ENCODE peak calls at places on chromosome X, in four cellular contexts. I is fibroblast of lung, D is Calu3, S is OCI-LY7. L is an unnamed sample.
A peak's percentile ranks its signal among the peaks of the same experiment; 100 is the strongest.

GRCh38 chrX:119189115-119189514 is 47.0 kb upstream of the PGRMC1 start:
- DNase-seq in I (no peak), D (no peak), S (no peak), L (no peak)

GRCh38 chrX:38571058-38571457 is 9.7 kb downstream of the TSPAN7 start:
- DNase-seq in I (no peak), D (no peak), S (no peak), L (no peak)

GRCh38 chrX:46268429-46268828 is 276.8 kb downstream of the ZNF674 start:
- DNase-seq in I (peak; percentile 79), D (peak; percentile 51), S (no peak), L (no peak)

GRCh38 chrX:17553451-17553850 is 178.5 kb downstream of the NHS start:
- DNase-seq in I (peak; percentile 88), D (peak; percentile 48), S (no peak), L (no peak)

GRCh38 chrX:39133971-39134370 is 332.7 kb downstream of the MID1IP1 start:
- DNase-seq in I (no peak), D (peak; percentile 36), S (peak; percentile 24), L (no peak)

GRCh38 chrX:1554469-1555210 is 17.7 kb upstream of the P2RY8 start:
- DNase-seq in I (no peak), D (no peak), S (peak; percentile 54), L (no peak)

GRCh38 chrX:20372533-20372932 is 105.8 kb upstream of the RPS6KA3 start:
- DNase-seq in I (peak; percentile 63), D (peak; percentile 8), S (no peak), L (no peak)

GRCh38 chrX:13283968-13284914 is 35.6 kb downstream of the ATXN3L start:
- DNase-seq in I (peak; percentile 91), D (no peak), S (no peak), L (no peak)

GRCh38 chrX:47483310-47484268 is 567 bp upstream of the ZNF41 start:
- DNase-seq in I (peak; percentile 50), D (peak; percentile 11), S (no peak), L (no peak)

GRCh38 chrX:7225338-7225737 is 77.4 kb upstream of the PUDP start:
- DNase-seq in I (no peak), D (no peak), S (no peak), L (no peak)

GRCh38 chrX:153669174-153669890 is 4.3 kb downstream of the PNCK start:
- DNase-seq in I (no peak), D (peak; percentile 31), S (peak; percentile 46), L (peak; percentile 68)

GRCh38 chrX:108437354-108437753 is 868 bp downstream of the COL4A6 start:
- DNase-seq in I (no peak), D (no peak), S (no peak), L (no peak)

GRCh38 chrX:107775000-107775733 is 420 bp downstream of the TSC22D3 start:
- DNase-seq in I (no peak), D (no peak), S (no peak), L (no peak)

GRCh38 chrX:155544886-155545285 is 67.9 kb downstream of the TMLHE start:
- DNase-seq in I (peak; percentile 87), D (no peak), S (no peak), L (no peak)

GRCh38 chrX:135185795-135186443 is 14.7 kb upstream of the CT55 start:
- DNase-seq in I (peak; percentile 35), D (peak; percentile 47), S (peak; percentile 13), L (peak; percentile 49)

GRCh38 chrX:68748030-68748429 is 80.8 kb upstream of the EFNB1 start:
- DNase-seq in I (no peak), D (no peak), S (no peak), L (no peak)

GRCh38 chrX:70172964-70173363 is 4.3 kb upstream of the DGAT2L6 start:
- DNase-seq in I (no peak), D (no peak), S (no peak), L (no peak)

GRCh38 chrX:2627272-2627867 is 63.7 kb upstream of the CD99 start:
- DNase-seq in I (peak; percentile 25), D (peak; percentile 35), S (peak; percentile 85), L (peak; percentile 37)

GRCh38 chrX:149074429-149074828 is 430.7 kb downstream of the IDS start:
- DNase-seq in I (peak; percentile 9), D (no peak), S (peak; percentile 0), L (peak; percentile 4)

GRCh38 chrX:44903842-44904530 is 31.0 kb downstream of the KDM6A start:
- DNase-seq in I (no peak), D (no peak), S (peak; percentile 49), L (no peak)

GRCh38 chrX:44906542-44906941 is 33.6 kb downstream of the KDM6A start:
- DNase-seq in I (no peak), D (no peak), S (no peak), L (no peak)

GRCh38 chrX:44903107-44903506 is 30.1 kb downstream of the KDM6A start:
- DNase-seq in I (peak; percentile 85), D (no peak), S (no peak), L (no peak)

GRCh38 chrX:44906041-44906440 is 33.1 kb downstream of the KDM6A start:
- DNase-seq in I (no peak), D (no peak), S (peak; percentile 52), L (no peak)

DNA sequence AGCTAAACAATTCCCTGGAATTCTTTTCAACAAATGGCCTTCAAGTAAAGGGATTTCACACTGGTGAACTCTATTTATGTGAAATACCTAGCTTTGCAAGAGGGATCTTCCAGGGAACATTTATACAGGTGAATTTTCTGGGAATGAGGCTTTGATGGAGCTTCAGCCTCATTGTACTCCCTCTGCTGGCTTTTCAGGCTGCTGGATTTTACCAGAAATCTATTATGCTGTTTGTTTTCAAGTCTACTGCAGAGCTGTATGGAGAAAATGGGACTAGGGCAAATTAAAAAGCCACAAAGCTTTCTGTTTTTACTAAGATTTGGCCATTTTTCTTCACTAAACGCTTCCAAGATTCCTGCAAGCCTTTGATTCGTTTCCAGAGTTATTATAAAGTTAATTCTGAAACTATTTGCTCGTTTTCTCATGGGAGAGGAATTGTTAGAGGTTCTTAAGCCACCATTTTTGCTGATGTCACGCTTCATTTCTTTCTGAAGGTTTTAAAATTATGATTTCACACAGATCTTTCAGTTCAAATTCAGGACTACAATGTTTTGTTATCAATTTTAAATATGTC is 31.6 kb downstream of the KDM6A start:
- DNase-seq in I (peak; percentile 25), D (no peak), S (no peak), L (no peak)
- TF ChIP-seq CTCF in I (peak; percentile 21), D (no peak), S (peak; percentile 42), L (no peak)

GRCh38 chrX:95076449-95076848 is 1402.4 kb downstream of the FAM133A start:
- DNase-seq in I (peak; percentile 37), D (no peak), S (peak; percentile 7), L (no peak)

GRCh38 chrX:95071621-95072020 is 1397.6 kb downstream of the FAM133A start:
- DNase-seq in I (no peak), D (no peak), S (no peak), L (no peak)

GRCh38 chrX:95065151-95065550 is 1391.1 kb downstream of the FAM133A start:
- DNase-seq in I (no peak), D (no peak), S (no peak), L (no peak)

DNA sequence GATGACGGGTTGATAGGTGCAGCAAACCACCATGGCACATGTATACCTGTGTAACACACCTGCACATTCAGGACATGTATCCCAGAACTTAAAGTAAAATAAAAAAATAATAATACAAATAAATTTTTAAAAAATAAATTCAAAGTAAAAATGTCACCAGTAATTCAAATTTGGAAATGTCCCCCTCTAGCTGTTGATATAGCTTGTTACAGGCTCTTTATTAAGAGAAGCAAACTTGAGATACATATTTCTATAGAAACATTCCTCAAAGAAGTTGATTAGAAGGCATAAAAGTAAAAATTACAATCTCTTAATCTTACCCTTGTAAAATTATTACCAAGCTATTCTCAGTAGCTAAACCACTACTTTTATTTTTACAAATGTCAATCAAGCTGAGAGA is 1397.0 kb downstream of the FAM133A start:
- DNase-seq in I (no peak), D (no peak), S (no peak), L (no peak)
- TF ChIP-seq CTCF in I (no peak), D (no peak), S (no peak), L (no peak)

GRCh38 chrX:9912341-9912740 is 54.8 kb upstream of the CLDN34 start:
- DNase-seq in I (peak; percentile 41), D (peak; percentile 27), S (no peak), L (no peak)

GRCh38 chrX:9913041-9913440 is 54.1 kb upstream of the CLDN34 start:
- DNase-seq in I (peak; percentile 78), D (peak; percentile 13), S (no peak), L (no peak)

GRCh38 chrX:9907645-9908387 is 59.3 kb upstream of the CLDN34 start:
- DNase-seq in I (peak; percentile 95), D (peak; percentile 39), S (no peak), L (no peak)

GRCh38 chrX:9909254-9909653 is 57.9 kb upstream of the CLDN34 start:
- DNase-seq in I (no peak), D (no peak), S (no peak), L (no peak)

DNA sequence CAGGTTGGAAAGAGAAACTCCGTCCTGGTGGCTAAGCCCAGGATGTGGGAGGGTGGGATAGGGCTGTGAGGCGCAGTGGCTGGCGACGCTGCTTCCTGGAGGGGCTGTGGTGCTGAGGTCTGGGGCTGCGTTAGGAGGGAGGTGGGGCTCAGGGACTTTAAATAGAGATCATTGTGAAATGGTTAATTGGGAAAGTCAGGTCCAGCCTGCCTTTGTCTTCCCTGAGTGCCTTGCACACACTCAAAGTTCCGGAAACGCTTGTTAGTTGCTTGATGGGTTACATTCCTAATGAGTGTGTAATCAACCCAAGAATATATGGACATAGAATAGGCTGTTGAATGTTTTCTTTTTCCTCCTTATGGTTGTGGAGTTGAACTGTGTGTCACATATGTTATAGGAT is 55.7 kb upstream of the CLDN34 start:
- DNase-seq in I (peak; percentile 78), D (peak; percentile 53), S (no peak), L (no peak)
- TF ChIP-seq CTCF in I (no peak), D (no peak), S (no peak), L (no peak)

DNA sequence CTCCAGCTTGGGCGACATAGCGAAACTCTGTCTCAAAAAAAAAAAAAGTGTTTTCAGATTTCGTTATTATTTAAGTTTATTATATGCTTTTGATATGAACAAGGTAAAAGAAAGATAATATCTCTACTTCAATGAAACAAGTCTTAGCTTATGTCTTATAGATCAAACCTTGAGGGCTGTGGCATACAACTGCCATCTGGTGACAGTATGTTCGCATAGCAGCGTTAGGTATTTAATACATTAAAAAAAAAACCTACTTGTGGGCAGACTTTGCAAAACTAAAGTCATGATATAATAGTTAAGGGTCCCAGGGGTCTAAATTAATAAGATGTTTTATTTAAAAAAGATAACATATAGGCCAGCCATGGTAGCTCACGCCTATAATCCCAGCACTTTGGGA is 161.2 kb upstream of the AMOT start:
- DNase-seq in I (no peak), D (no peak), S (peak; percentile 0), L (no peak)
- TF ChIP-seq CTCF in I (no peak), D (no peak), S (no peak), L (no peak)

L was measured in GM10248.